ENCODE peak calls at places on chromosomes 7 and 10, in nine cellular contexts. W, C, A, O, J, L, S, Y and G are unnamed samples.

GRCh38 chr10:1400129-1400865 is 337.0 kb downstream of the ADARB2 start:
- DNase-seq in C (no peak), A (no peak), O (no peak), W (no peak), J (no peak), S (no peak), L (no peak), Y (no peak), G (no peak)

GRCh38 chr7:51456471-51457060 is 140.0 kb upstream of the COBL start:
- DNase-seq in A (no peak), W (no peak), S (no peak), O (no peak), C (no peak), L (no peak), Y (no peak), J (no peak), G (no peak)

GRCh38 chr10:69696073-69696731 is 66.2 kb downstream of the FAM241B start:
- DNase-seq in C (peak; percentile 18), A (no peak), O (peak; percentile 90), J (no peak), W (no peak), S (peak; percentile 28), Y (peak; percentile 69), L (no peak), G (no peak)

GRCh38 chr7:64599341-64599740 is 36.5 kb upstream of the ZNF680 start:
- DNase-seq in O (no peak), Y (no peak), L (no peak), W (no peak), S (no peak), C (no peak), J (no peak), A (no peak), G (no peak)

GRCh38 chr7:21076054-21076453 is 289.4 kb upstream of the SP8 start:
- DNase-seq in O (no peak), C (no peak), S (no peak), W (no peak), L (no peak), A (no peak), J (no peak), Y (no peak), G (no peak)

GRCh38 chr10:24929056-24929544 is 23.3 kb downstream of the PRTFDC1 start:
- DNase-seq in C (no peak), Y (no peak), L (no peak), O (peak; percentile 94), S (no peak), J (no peak), A (peak; percentile 67), W (no peak), G (no peak)

GRCh38 chr10:30823651-30824050 is 194.1 kb upstream of the LYZL2 start:
- DNase-seq in O (no peak), S (no peak), A (no peak), C (peak; percentile 25), L (no peak), W (no peak), J (no peak), Y (no peak), G (no peak)

GRCh38 chr10:15196335-15196834 is 27.9 kb upstream of the NMT2 start:
- DNase-seq in W (no peak), A (no peak), C (no peak), L (no peak), S (no peak), Y (no peak), O (no peak), J (no peak), G (no peak)

GRCh38 chr10:57785546-57785945 is 482.1 kb downstream of the IPMK start:
- DNase-seq in Y (no peak), A (no peak), W (no peak), O (no peak), L (no peak), S (no peak), J (no peak), C (no peak), G (no peak)

GRCh38 chr7:135855836-135856235 is 107.2 kb upstream of the FAM180A start:
- DNase-seq in J (no peak), O (peak; percentile 28), W (no peak), A (no peak), S (no peak), Y (no peak), C (no peak), L (no peak), G (no peak)

GRCh38 chr7:44080686-44081265 is 1.6 kb downstream of the POLM start:
- DNase-seq in L (no peak), Y (no peak), O (no peak), C (no peak), J (no peak), S (no peak), W (no peak), A (no peak), G (no peak)

DNA sequence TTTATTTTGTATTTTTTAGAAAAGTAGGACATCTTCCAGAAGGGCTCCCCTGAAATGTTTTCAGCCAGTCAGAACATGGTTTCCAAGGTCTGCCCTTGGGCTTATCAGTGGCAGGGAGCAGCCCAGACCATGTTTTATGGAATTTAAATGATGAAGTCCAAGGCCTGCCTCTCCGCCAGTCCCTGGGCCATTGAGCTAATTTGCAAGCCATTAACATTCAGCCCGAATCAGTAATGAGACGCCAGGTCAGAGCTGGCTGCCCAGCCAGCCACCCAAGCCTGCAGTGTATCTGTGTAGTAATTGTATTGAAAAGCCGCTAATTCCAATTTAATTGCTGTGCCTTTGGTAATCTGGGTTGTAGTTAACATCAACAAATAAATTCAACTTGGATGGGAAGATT is 131.4 kb downstream of the PAXIP1 start:
- DNase-seq in Y (no peak), S (no peak), J (no peak), L (no peak), O (no peak), A (no peak), C (peak; percentile 13), W (no peak), G (no peak)
- H3K9me3 ChIP-seq in Y (peaks cover 77% of the 10 kb centered on the region), S (no peaks in the 10 kb centered on the region), J (no peaks in the 10 kb centered on the region), L (no peaks in the 10 kb centered on the region), O (no peaks in the 10 kb centered on the region), A (no peaks in the 10 kb centered on the region), C (no peaks in the 10 kb centered on the region), W (no peaks in the 10 kb centered on the region), G (no peaks in the 10 kb centered on the region)

DNA sequence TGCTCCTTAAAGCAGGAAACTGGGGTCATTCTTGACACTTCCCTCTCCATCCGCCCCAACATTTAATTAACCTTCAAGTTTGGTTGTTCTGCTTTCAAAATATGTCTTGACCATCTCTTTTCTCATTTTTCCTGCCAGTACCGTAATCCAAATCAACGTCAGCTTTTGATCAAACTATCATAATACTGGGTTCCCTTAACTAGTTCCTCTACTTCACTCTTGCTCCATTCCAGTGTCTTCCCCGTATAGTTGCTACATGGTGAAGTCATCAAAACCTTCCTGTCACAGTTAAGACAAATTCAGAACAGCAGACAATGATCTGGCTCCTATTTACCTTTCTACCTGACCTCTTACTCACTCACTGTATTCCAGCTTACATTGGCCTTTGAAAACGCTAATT is 6.6 kb upstream of the KLF14 start:
- DNase-seq in A (no peak), S (no peak), L (no peak), C (no peak), J (no peak), Y (no peak), W (no peak), O (no peak), G (no peak)
- H3K27me3 ChIP-seq in A (peaks cover 66% of the 10 kb centered on the region), S (no peaks in the 10 kb centered on the region), L (peaks cover 71% of the 10 kb centered on the region), C (peaks cover 11% of the 10 kb centered on the region), J (peaks cover 7% of the 10 kb centered on the region), Y (peaks cover 41% of the 10 kb centered on the region), W (peaks cover 85% of the 10 kb centered on the region), O (peaks cover 84% of the 10 kb centered on the region), G (peaks cover 70% of the 10 kb centered on the region)

DNA sequence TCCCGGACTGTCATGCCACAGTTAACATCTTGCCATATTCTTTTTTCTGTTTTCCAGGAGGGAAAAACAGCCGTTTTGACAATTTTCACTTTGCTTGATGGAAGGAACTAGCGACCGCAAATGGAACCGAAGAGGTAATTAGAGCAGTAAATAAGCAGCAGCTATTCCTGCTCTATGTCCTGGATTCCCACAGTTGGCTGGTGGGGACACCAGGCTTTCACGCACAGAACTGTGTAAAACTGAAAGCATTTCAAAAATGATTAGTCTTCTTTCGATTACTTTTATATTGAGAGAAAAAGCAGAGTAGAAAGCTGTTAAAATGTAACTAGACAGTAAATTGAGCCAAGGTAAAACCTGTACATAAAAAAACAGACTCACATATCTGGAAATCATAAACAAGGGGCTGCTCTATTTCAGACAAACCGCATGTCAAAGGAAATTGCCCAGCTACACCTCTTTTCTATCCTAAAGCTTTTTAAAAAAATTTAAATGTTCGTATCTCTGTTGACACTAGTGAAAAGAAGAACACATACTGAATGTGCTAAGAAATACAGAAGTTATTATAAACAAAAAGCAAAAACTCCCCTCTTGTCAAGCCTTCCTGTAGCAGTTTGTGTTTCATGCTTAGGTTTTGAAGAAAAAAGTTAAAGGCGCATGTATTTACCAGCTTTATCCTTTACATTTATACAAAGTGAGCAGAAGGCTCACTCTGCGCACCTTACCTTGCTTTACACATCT is 93.4 kb downstream of the RNF216 start:
- DNase-seq in J (no peak), O (no peak), W (no peak), A (no peak), S (no peak), L (no peak), C (no peak), Y (no peak), G (no peak)
- H3K27ac ChIP-seq in J (no peak overlapping the region), O (peak overlapping the region; percentile 33), W (peak overlapping the region; percentile 83), A (no peak overlapping the region), S (no peak overlapping the region), L (peak overlapping the region; percentile 51), C (peak overlapping the region; percentile 99), Y (no peak overlapping the region), G (peak overlapping the region; percentile 52)

DNA sequence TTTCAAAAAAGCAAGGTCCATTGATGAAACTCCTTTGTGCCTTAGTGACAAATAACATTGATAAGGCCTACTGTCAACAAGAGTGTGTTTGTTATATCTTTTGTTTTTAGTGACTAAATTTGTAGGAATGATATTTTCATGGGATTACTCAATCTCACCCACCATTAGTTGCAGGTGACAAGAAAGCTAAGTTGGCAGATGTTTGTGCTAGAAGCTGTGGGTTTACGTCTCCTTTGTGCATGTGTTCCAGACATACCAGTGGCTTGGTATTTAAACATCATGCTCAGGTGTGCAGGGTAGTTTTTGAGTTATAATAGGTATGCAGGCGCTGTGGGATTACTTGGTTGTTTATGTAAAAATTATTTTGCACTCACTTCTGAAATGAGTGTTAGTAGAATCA is 178.6 kb downstream of the ANKRD30A start:
- DNase-seq in C (no peak), S (no peak), O (no peak), J (no peak), Y (no peak), W (no peak), A (no peak), L (no peak), G (no peak)
- H3K9me3 ChIP-seq in C (peaks cover 5% of the 10 kb centered on the region), S (no peaks in the 10 kb centered on the region), O (peaks cover 4% of the 10 kb centered on the region), J (peaks cover 9% of the 10 kb centered on the region), Y (peaks cover 27% of the 10 kb centered on the region), W (no peaks in the 10 kb centered on the region), A (peaks cover 3% of the 10 kb centered on the region), L (no peaks in the 10 kb centered on the region), G (no peaks in the 10 kb centered on the region)